ENCODE peak calls at places on chromosomes 2 and 18, in seven cellular contexts. J, C, E, P, T, H and V are unnamed samples.

GRCh38 chr2:24559714-24560113 is 68.7 kb downstream of the NCOA1 start:
- DNase-seq in C (no peak), T (no peak), P (no peak), E (no peak), J (no peak), H (no peak), V (no peak)

GRCh38 chr2:36567711-36568408 is 30.1 kb downstream of the FEZ2 start:
- DNase-seq in H (no peak), C (peak), T (no peak), E (no peak), P (no peak), J (peak), V (no peak)

GRCh38 chr2:12514631-12515437 is 201.9 kb upstream of the TRIB2 start:
- DNase-seq in E (no peak), P (no peak), H (no peak), T (no peak), J (no peak), C (no peak), V (no peak)

GRCh38 chr18:58638446-58638845 is 9.6 kb upstream of the ALPK2 start:
- DNase-seq in T (no peak), J (no peak), C (no peak), P (no peak), E (no peak), H (no peak), V (no peak)

GRCh38 chr2:81002906-81003305 is 698.4 kb upstream of the LRRTM1 start:
- DNase-seq in P (no peak), J (no peak), C (no peak), H (no peak), E (no peak), T (no peak), V (no peak)

GRCh38 chr2:199458806-199459285 is 1.1 kb upstream of the SATB2 start:
- DNase-seq in J (no peak), H (no peak), E (no peak), P (peak), C (peak), T (no peak), V (no peak)

GRCh38 chr2:27716301-27717069 is 52.8 kb downstream of the SLC4A1AP start:
- DNase-seq in H (no peak), P (no peak), T (no peak), C (no peak), J (no peak), E (no peak), V (no peak)

GRCh38 chr2:220227272-220227920 is 600.0 kb downstream of the SLC4A3 start:
- DNase-seq in C (no peak), T (no peak), P (no peak), E (no peak), H (no peak), J (no peak), V (no peak)

GRCh38 chr18:3596324-3597158 is 146.6 kb downstream of the TGIF1 start:
- DNase-seq in J (peak), T (peak), C (peak), P (no peak), H (no peak), E (peak), V (peak)

GRCh38 chr2:43943809-43944452 is 51.9 kb downstream of the LRPPRC start:
- DNase-seq in T (no peak), E (no peak), H (no peak), J (no peak), C (no peak), P (no peak), V (no peak)

GRCh38 chr2:37798315-37799005 is 126.6 kb upstream of the RMDN2 start:
- DNase-seq in P (no peak), E (no peak), C (no peak), J (no peak), T (no peak), H (no peak), V (no peak)

GRCh38 chr18:79664525-79665125 is 15.0 kb upstream of the CTDP1 start:
- DNase-seq in J (peak), C (no peak), H (peak), P (no peak), T (no peak), E (no peak), V (no peak)

GRCh38 chr2:61536723-61537581 is 1.2 kb downstream of the XPO1 start:
- DNase-seq in E (peak), T (peak), P (peak), J (peak), C (no peak), H (peak), V (peak)

GRCh38 chr2:120283649-120284048 is 31.0 kb downstream of the RALB start:
- DNase-seq in P (no peak), H (no peak), J (peak), E (no peak), T (no peak), C (no peak), V (no peak)

GRCh38 chr2:188726561-188727247 is 247.5 kb upstream of the COL3A1 start:
- DNase-seq in T (no peak), J (no peak), P (no peak), E (no peak), C (no peak), H (peak), V (no peak)

GRCh38 chr2:97752342-97753334 is 39.3 kb downstream of the ZAP70 start:
- DNase-seq in E (no peak), P (no peak), T (no peak), H (no peak), C (no peak), J (no peak), V (no peak)

GRCh38 chr2:217360111-217360510 is 500.2 kb upstream of the TNP1 start:
- DNase-seq in P (no peak), T (peak), C (no peak), E (no peak), J (no peak), H (no peak), V (no peak)

GRCh38 chr2:217362710-217363109 is 502.8 kb upstream of the TNP1 start:
- DNase-seq in H (no peak), C (no peak), E (no peak), T (no peak), P (no peak), J (no peak), V (no peak)

GRCh38 chr2:217362290-217362689 is 502.4 kb upstream of the TNP1 start:
- DNase-seq in C (no peak), P (no peak), T (no peak), E (no peak), J (no peak), H (no peak), V (no peak)

GRCh38 chr2:217360781-217361485 is 501.1 kb upstream of the TNP1 start:
- DNase-seq in H (no peak), E (no peak), C (no peak), J (peak), T (peak), P (no peak), V (no peak)

GRCh38 chr2:217361491-217361890 is 501.6 kb upstream of the TNP1 start:
- DNase-seq in H (no peak), J (no peak), P (no peak), C (no peak), E (no peak), T (no peak), V (no peak)
- H3K4me3 ChIP-seq in H (no peak), J (no peak), P (no peak), C (no peak), E (no peak), T (no peak), V (no peak)

GRCh38 chr2:2791031-2791430 is 460.0 kb upstream of the MYT1L start:
- DNase-seq in E (no peak), C (no peak), J (no peak), P (no peak), H (no peak), T (no peak), V (no peak)

GRCh38 chr2:2793514-2793913 is 462.4 kb upstream of the MYT1L start:
- DNase-seq in E (no peak), P (no peak), J (no peak), C (no peak), T (no peak), H (no peak), V (no peak)

GRCh38 chr2:2791606-2792005 is 460.5 kb upstream of the MYT1L start:
- DNase-seq in H (no peak), C (no peak), J (no peak), P (no peak), E (no peak), T (no peak), V (no peak)

GRCh38 chr2:2787301-2787907 is 456.3 kb upstream of the MYT1L start:
- DNase-seq in J (no peak), T (no peak), E (no peak), P (no peak), C (no peak), H (no peak), V (no peak)

GRCh38 chr2:2788076-2788475 is 457.0 kb upstream of the MYT1L start:
- DNase-seq in J (no peak), H (no peak), P (no peak), T (no peak), C (no peak), E (no peak), V (no peak)
- H3K27ac ChIP-seq in J (no peak), H (no peak), P (no peak), T (no peak), C (no peak), E (no peak), V (no peak)

DNA sequence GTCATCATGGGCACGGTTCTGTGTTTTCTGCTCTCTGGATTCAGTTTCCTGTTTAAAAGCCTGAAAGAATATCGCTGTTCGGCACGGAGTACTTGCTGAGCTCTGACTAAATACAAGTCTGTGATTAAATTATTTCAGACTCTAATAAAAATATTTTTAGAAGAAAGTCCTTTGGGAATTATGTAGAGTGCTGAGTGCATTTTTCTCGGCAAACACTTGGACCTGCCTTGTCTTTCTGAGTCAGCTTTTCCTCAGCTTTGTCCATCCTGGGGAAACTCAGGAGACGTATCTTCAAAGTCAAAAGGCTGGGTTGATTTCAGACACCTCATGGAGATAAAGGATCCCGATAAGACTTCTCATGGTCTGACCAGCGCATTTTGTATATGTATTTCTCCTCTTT is 45.9 kb downstream of the IL1R2 start:
- DNase-seq in T (peak), C (peak), H (no peak), E (no peak), J (no peak), P (no peak), V (no peak)
- H3K4me3 ChIP-seq in T (no peak), C (no peak), H (no peak), E (no peak), J (no peak), P (no peak), V (no peak)

GRCh38 chr2:152620218-152620617 is 97.0 kb downstream of the PRPF40A start:
- DNase-seq in J (no peak), E (no peak), T (no peak), C (no peak), H (no peak), P (no peak), V (no peak)
- H3K27ac ChIP-seq in J (no peak), E (peak), T (no peak), C (no peak), H (no peak), P (no peak), V (no peak)

GRCh38 chr2:85744771-85745601 is 8.8 kb upstream of the ATOH8 start:
- DNase-seq in P (no peak), E (peak), H (no peak), J (no peak), T (peak), C (no peak), V (no peak)
- H3K4me3 ChIP-seq in P (no peak), E (no peak), H (no peak), J (no peak), T (no peak), C (no peak), V (no peak)

GRCh38 chr2:17709897-17710296 is 43.7 kb downstream of the SMC6 start:
- DNase-seq in J (no peak), E (no peak), P (no peak), T (no peak), C (no peak), H (no peak), V (no peak)
- H3K27ac ChIP-seq in J (no peak), E (no peak), P (no peak), T (no peak), C (no peak), H (no peak), V (no peak)

GRCh38 chr2:8574196-8575010 is 107.5 kb upstream of the ID2 start:
- DNase-seq in H (no peak), C (no peak), J (no peak), P (no peak), T (peak), E (no peak), V (no peak)

GRCh38 chr2:8577573-8577972 is 104.3 kb upstream of the ID2 start:
- DNase-seq in E (no peak), T (no peak), C (no peak), H (no peak), J (no peak), P (no peak), V (no peak)

GRCh38 chr2:8575011-8575750 is 106.7 kb upstream of the ID2 start:
- DNase-seq in P (peak), H (no peak), E (peak), T (peak), C (no peak), J (no peak), V (no peak)

GRCh38 chr2:8576525-8577157 is 105.2 kb upstream of the ID2 start:
- DNase-seq in C (no peak), H (no peak), P (no peak), E (peak), T (peak), J (no peak), V (no peak)

DNA sequence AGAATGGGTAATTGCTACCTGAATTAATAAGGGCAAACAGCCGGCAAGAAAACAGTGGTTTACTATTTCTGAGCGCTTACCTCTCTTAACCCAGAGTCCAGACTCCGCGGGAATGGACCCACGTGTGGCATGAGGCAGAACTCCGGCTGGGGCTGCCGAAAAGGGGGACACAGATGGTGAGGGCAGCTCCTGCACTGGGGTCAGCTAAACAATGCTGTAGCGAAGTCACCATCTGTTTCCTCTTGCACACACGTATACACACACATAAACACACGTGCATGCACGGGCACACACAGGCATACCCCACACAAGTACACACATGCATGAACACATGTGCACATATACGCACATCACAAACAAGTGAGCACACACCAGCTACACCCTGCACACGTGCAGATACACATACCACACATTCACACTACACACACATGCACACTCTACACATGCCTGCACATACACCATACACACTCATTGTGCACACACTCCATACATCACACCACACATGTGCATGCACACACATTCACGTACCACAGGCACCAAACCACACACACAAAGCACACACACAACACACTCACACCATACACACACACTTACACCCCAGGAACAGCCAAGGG is 105.9 kb upstream of the ID2 start:
- DNase-seq in E (no peak), T (peak), J (no peak), C (no peak), P (no peak), H (no peak), V (no peak)
- H3K4me3 ChIP-seq in E (no peak), T (no peak), J (no peak), C (no peak), P (no peak), H (no peak), V (no peak)